ENCODE peak calls at places on chromosomes 2 and 18, in six cellular contexts. S is left ventricle myocardium inferior, Y is kidney, O is PC-3, U is K562, Q is cardiac muscle cell. D is an unnamed sample. For H3K36me3, the result is how much of the 10 kb centered on the place peaks cover.

GRCh38 chr2:174035981-174036742 is 71.0 kb upstream of the SP3 start:
- DNase-seq in Q (peak), U (peak), S (no peak), O (peak), Y (no peak), D (no peak)

GRCh38 chr2:105689484-105689883 is 55.2 kb upstream of the NCK2 start:
- DNase-seq in U (no peak), O (no peak), S (no peak), Y (no peak), Q (no peak), D (no peak)

GRCh38 chr2:152585830-152586484 is 131.3 kb downstream of the PRPF40A start:
- DNase-seq in Y (no peak), S (no peak), O (peak), Q (peak), U (no peak), D (peak)

GRCh38 chr18:13138822-13139139 is 79.8 kb upstream of the LDLRAD4 start:
- DNase-seq in U (no peak), S (no peak), O (no peak), Y (no peak), Q (no peak), D (no peak)

GRCh38 chr2:179449010-179449409 is 184.4 kb upstream of the SESTD1 start:
- DNase-seq in S (no peak), U (no peak), Q (no peak), Y (no peak), O (no peak), D (no peak)

GRCh38 chr2:146918280-146918679 is 926.5 kb upstream of the ACVR2A start:
- DNase-seq in Q (no peak), O (no peak), U (no peak), S (no peak), Y (no peak), D (no peak)

GRCh38 chr2:26432363-26432762 is 30.6 kb downstream of the DRC1 start:
- DNase-seq in Q (no peak), Y (no peak), U (no peak), O (no peak), S (no peak), D (no peak)

GRCh38 chr18:48033770-48034650 is 103.6 kb upstream of the SMAD2 start:
- DNase-seq in S (no peak), Y (peak), Q (no peak), U (no peak), O (no peak), D (no peak)

GRCh38 chr2:102592601-102593000 is 26.8 kb upstream of the SLC9A2 start:
- DNase-seq in Y (no peak), U (peak), S (no peak), O (peak), Q (peak), D (peak)

GRCh38 chr2:164922119-164922518 is 33.2 kb downstream of the SLC38A11 start:
- DNase-seq in Y (no peak), U (no peak), Q (no peak), S (no peak), O (no peak), D (no peak)

GRCh38 chr2:182521453-182522427 is 94.9 kb upstream of the PDE1A start:
- DNase-seq in Y (no peak), U (no peak), S (no peak), O (no peak), Q (no peak), D (no peak)

GRCh38 chr2:236731767-236732580 is 162.3 kb downstream of the ACKR3 start:
- DNase-seq in S (peak), Y (no peak), Q (peak), O (peak), U (no peak), D (no peak)

GRCh38 chr2:231545105-231545902 is 15.1 kb upstream of the NMUR1 start:
- DNase-seq in U (no peak), O (peak), Q (peak), S (peak), Y (no peak), D (peak)

GRCh38 chr2:128411431-128411830 is 92.8 kb upstream of the HS6ST1 start:
- DNase-seq in Y (no peak), O (no peak), S (no peak), U (no peak), Q (no peak), D (no peak)

GRCh38 chr2:66437601-66438497 is 2.9 kb downstream of the MEIS1 start:
- DNase-seq in U (no peak), Y (no peak), O (no peak), Q (peak), S (peak), D (no peak)

GRCh38 chr18:21393986-21394385 is 152.0 kb downstream of the GREB1L start:
- DNase-seq in Y (no peak), O (no peak), U (no peak), Q (peak), S (peak), D (no peak)

GRCh38 chr2:74142340-74142739 is 5.4 kb downstream of the BOLA3 start:
- DNase-seq in S (no peak), Q (no peak), Y (no peak), U (peak), O (peak), D (no peak)

DNA sequence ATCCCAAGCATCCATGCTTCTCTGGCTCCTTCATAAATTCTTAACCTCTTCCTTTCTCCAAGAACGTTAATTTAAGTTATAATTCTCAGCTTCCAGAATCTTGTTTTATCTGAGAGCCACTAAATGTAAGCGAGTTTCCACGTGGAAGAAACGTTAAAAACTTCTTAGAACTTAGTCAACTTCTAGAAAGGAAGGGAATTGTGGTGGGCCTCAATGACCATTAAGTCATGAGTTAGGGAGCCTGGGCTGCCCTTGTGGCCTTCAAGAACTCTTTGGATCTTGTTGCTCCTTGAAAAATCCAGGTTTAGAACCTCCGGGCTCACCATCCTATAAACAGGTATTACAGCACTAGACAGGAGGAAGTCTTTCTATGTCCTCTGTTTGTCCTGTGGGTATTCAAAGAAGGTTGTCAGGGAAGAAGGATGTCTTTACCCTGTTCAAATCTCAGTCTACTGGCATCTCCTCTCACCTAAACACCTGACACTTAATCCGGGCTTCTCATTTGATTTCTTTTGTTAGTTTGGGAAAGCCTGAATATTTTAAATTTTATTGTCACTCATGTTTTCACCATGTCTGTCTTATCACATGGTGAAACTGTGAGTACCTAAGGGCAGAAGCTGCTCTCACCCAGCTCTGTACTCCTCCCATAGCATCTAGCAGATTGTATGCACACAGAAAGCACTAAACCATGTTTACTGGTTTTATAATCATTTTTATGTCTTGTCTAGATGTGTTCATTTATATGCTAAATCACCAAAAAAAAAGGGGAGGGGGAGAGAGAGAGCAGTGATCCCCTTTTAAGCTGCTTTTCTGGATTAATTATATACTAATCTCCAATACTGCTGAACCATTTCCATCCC is 6.3 kb downstream of the RND3 start:
- DNase-seq in Y (no peak), O (peak), S (no peak), Q (no peak), U (no peak), D (no peak)
- H3K4me3 ChIP-seq in Y (no peak), O (peak), S (peak), Q (no peak), U (no peak), D (no peak)

GRCh38 chr2:52340185-52340584 is 1308.3 kb upstream of the NRXN1 start:
- DNase-seq in S (no peak), Q (no peak), U (no peak), O (no peak), Y (no peak), D (no peak)
- H3K27ac ChIP-seq in S (no peak), Q (no peak), U (no peak), O (no peak), Y (no peak), D (no peak)

DNA sequence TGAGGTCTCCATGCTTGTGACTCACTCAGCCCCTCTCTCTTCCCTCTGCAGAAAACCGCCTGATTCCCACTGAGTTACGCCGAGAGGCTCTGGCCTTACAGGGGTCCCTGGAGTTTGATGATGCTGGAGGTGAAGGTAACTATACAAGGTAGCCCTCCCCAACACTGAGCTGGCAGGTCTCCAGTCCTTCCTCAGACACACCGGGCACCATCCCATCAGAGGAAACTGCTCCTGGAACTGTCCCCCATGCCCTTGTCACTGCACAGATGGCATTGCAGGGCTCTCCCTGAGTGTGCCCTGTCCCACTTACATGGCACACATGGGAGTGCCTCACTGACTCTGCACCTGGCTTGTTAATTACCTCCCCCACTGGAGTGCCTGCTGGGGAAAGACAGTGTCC is 1.9 kb downstream of the IMP4 start:
- DNase-seq in U (no peak), Q (no peak), S (no peak), Y (no peak), O (no peak), D (no peak)
- H3K36me3 ChIP-seq in U (half or more), Q (under half), S (half or more), Y (under half), O (under half), D (under half)

GRCh38 chr2:219567791-219568361 is 3.5 kb downstream of the OBSL1 start:
- DNase-seq in O (no peak), S (no peak), Q (no peak), U (no peak), Y (peak), D (no peak)
- H3K4me3 ChIP-seq in O (no peak), S (no peak), Q (no peak), U (no peak), Y (no peak), D (no peak)